ENCODE peak calls at places on chromosomes 5 and 9, in five cellular contexts. E, T, L, A and I are unnamed samples.

GRCh38 chr9:80875947-80876346 is 813.4 kb downstream of the TLE1 start:
- DNase-seq in E (no peak), T (no peak), L (no peak), A (no peak), I (no peak)

GRCh38 chr9:2029666-2030170 is 14.6 kb downstream of the SMARCA2 start:
- DNase-seq in E (no peak), T (no peak), L (no peak), A (no peak), I (no peak)

GRCh38 chr9:130549093-130549735 is 30.2 kb upstream of the FUBP3 start:
- DNase-seq in E (no peak), T (no peak), L (no peak), A (no peak), I (no peak)

GRCh38 chr5:138276402-138277054 is 2.1 kb upstream of the GFRA3 start:
- DNase-seq in E (no peak), T (no peak), L (no peak), A (no peak), I (no peak)

GRCh38 chr5:15105799-15106393 is 234.3 kb upstream of the ANKH start:
- DNase-seq in E (peak), T (peak), L (peak), A (no peak), I (peak)

GRCh38 chr5:19240150-19240549 is 747.9 kb downstream of the CDH18 start:
- DNase-seq in E (no peak), T (no peak), L (peak), A (no peak), I (peak)

GRCh38 chr5:38926121-38926520 is 80.3 kb downstream of the OSMR start:
- DNase-seq in E (no peak), T (no peak), L (peak), A (no peak), I (no peak)

GRCh38 chr5:138457532-138458275 is 7.6 kb upstream of the EGR1 start:
- DNase-seq in E (no peak), T (no peak), L (no peak), A (no peak), I (no peak)

GRCh38 chr5:122948319-122948718 is 88.2 kb downstream of the PPIC start:
- DNase-seq in E (no peak), T (no peak), L (no peak), A (no peak), I (no peak)

GRCh38 chr5:172180936-172181335 is 7.1 kb downstream of the STK10 start:
- DNase-seq in E (no peak), T (no peak), L (no peak), A (no peak), I (no peak)

GRCh38 chr9:111967621-111968020 is 71.0 kb downstream of the UGCG start:
- DNase-seq in E (no peak), T (no peak), L (no peak), A (no peak), I (no peak)

GRCh38 chr9:2027761-2028160 is 12.6 kb downstream of the SMARCA2 start:
- DNase-seq in E (no peak), T (no peak), L (no peak), A (no peak), I (no peak)

GRCh38 chr5:98742395-98743073 is 30.9 kb upstream of the RGMB start:
- DNase-seq in E (no peak), T (peak), L (no peak), A (no peak), I (no peak)

GRCh38 chr5:107478068-107478641 is 192.6 kb downstream of the EFNA5 start:
- DNase-seq in E (no peak), T (no peak), L (no peak), A (no peak), I (no peak)

GRCh38 chr9:92749934-92750315 is 14.7 kb downstream of the BICD2 start:
- DNase-seq in E (no peak), T (no peak), L (peak), A (no peak), I (no peak)

GRCh38 chr5:180803181-180804128 is 849 bp upstream of the MGAT1 start:
- DNase-seq in E (peak), T (peak), L (no peak), A (peak), I (peak)

GRCh38 chr9:15295761-15296405 is 11.1 kb downstream of the TTC39B start:
- DNase-seq in E (peak), T (no peak), L (peak), A (no peak), I (peak)

GRCh38 chr5:18800293-18801025 is 1166.2 kb downstream of the TAF11L14 start:
- DNase-seq in E (no peak), T (no peak), L (no peak), A (no peak), I (no peak)

GRCh38 chr5:161266954-161267353 is 279.6 kb downstream of the GABRB2 start:
- DNase-seq in E (no peak), T (no peak), L (no peak), A (no peak), I (no peak)

GRCh38 chr5:80704221-80704620 is 49.4 kb upstream of the DHFR start:
- DNase-seq in E (no peak), T (no peak), L (no peak), A (no peak), I (no peak)

GRCh38 chr9:110357510-110357909 is 19.8 kb upstream of the TXNDC8 start:
- DNase-seq in E (no peak), T (no peak), L (no peak), A (no peak), I (peak)

GRCh38 chr5:178068293-178068692 is 45.0 kb upstream of the N4BP3 start:
- DNase-seq in E (no peak), T (peak), L (no peak), A (no peak), I (no peak)

GRCh38 chr5:82308416-82308815 is 30.3 kb upstream of the RPS23 start:
- DNase-seq in E (no peak), T (no peak), L (no peak), A (no peak), I (no peak)

GRCh38 chr9:106312913-106313312 is 550.1 kb upstream of the ZNF462 start:
- DNase-seq in E (no peak), T (no peak), L (no peak), A (no peak), I (no peak)

GRCh38 chr5:175822225-175822624 is 49.2 kb upstream of the CPLX2 start:
- DNase-seq in E (no peak), T (no peak), L (no peak), A (no peak), I (peak)

GRCh38 chr9:130768265-130768664 is 66.8 kb upstream of the ABL1 start:
- DNase-seq in E (no peak), T (no peak), L (no peak), A (no peak), I (no peak)

GRCh38 chr5:56481147-56481997 is 248.2 kb upstream of the ANKRD55 start:
- DNase-seq in E (peak), T (peak), L (peak), A (peak), I (no peak)

GRCh38 chr5:137743031-137743640 is 7.2 kb upstream of the KLHL3 start:
- DNase-seq in E (peak), T (peak), L (peak), A (no peak), I (peak)

DNA sequence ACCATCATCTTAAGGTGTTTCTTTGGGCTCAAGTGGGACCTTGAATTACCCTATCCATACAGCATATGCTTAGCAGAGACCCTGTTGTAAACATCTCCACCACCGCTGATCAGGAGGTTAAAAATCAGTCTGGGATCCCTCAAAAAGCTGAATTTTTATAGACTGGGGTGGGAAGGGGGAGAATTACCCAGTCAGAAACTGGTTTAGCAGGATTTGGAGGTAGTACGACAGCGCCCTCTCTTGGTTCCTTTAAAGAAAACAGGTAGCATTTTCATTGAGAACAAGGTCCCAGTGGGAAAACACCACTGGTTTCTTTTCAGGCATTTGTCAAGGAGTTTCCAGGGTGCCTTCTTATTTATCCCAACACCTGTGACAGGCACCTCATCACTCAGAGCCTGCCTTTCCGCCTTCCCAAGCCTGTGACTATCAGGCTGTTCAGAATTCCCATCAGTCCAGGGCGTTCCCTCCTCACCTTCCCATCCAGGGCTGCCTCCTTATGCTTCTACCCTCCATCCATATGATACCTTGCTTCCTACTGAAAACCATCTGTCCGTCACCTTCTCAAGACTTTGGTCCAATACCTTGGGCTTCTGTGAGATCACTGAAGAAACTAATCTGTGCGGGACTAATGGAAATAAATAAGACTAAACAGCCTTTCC is 203.8 kb upstream of the RAI14 start:
- DNase-seq in E (no peak), T (peak), L (peak), A (no peak), I (peak)
- TF ChIP-seq CTCF in E (no peak), T (peak), L (peak), A (no peak), I (peak)

DNA sequence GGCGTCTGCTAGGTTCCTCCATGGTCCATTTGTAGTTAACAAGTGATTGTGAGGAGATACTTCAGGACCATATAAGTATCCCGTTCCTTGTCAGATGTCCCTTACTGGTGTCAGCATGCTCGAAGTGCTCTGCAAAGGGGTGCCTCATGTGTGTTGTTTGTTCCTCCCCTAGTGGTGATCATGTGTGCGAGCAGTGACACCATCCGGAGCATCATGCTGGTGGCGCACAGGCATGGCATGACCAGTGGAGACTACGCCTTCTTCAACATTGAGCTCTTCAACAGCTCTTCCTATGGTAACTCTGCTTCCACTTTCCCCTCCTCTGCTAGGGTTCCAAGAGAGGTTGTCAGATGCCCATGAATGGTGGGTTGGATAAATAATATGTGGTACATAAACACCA is 13.4 kb downstream of the NPR3 start:
- DNase-seq in E (no peak), T (no peak), L (no peak), A (no peak), I (no peak)
- TF ChIP-seq CTCF in E (no peak), T (no peak), L (no peak), A (no peak), I (no peak)

DNA sequence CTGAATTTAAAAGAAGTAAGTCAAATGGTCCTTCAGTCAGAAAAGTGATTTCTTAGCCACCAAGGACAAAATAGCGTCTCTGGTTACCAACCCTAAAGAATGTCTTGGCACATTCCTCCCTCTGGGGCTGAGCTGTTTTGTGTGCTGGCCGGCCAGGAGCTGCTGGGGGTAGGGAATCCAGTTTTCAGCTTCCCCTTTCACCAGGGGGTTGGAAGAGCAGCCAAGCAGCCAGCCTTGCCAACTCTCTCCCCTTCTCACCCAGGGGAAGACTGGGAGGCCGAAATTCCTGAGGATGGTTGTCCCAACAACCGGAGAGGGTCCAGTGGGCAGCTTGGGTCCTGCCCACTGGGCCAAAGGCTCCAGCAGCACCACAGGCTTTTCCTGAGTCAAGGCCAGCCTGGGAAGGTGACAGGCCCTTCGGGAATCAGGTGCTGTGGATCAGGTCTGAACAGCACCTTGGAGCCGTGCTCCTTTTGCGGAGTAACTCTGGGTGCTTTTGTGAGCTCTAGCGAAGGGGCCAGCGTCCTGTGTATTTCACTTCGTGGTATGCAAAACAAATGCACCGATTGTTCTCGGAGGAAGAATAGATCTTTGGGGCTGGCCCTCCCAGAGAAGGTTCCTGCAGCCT is 4.2 kb downstream of the WWC1 start:
- DNase-seq in E (no peak), T (peak), L (peak), A (no peak), I (no peak)
- TF ChIP-seq CTCF in E (no peak), T (peak), L (peak), A (peak), I (peak)

DNA sequence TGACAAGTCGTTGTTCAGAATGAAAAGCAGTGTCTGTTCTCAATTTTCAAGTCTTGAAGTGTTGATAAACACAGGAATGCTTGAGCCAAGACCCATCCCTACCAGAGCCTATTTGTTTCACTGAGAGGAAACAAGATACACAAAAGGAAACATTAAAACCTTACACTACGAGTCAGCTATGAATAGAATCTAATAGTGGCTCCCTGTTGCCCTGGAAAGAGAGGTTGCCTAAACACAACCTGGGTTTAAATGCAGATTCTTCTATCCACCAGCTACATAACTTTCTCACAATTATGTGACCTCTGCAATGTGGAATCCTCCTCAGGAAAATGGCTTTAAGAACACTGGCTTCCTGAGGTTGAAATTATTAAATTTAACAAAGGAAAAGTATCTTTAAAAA is 29.1 kb upstream of the BNC2 start:
- DNase-seq in E (no peak), T (no peak), L (no peak), A (no peak), I (no peak)
- TF ChIP-seq CTCF in E (no peak), T (no peak), L (no peak), A (no peak), I (no peak)